ENCODE peak calls at places on chromosomes 5 and 9, in five cellular contexts. L is BJ, G is gastrocnemius medialis, S is foreskin fibroblast, A is Caco-2. E is an unnamed sample.

GRCh38 chr9:84667571-84668203 is 1.8 kb upstream of the NTRK2 start:
- DNase-seq in L (no peak), G (no peak), S (no peak), A (no peak), E (no peak)

GRCh38 chr5:33649801-33650482 is 209.2 kb downstream of the TARS1 start:
- DNase-seq in L (peak; percentile 79), G (no peak), S (peak; percentile 74), A (no peak), E (peak; percentile 61)

GRCh38 chr9:137370865-137371520 is 52.0 kb downstream of the EXD3 start:
- DNase-seq in L (no peak), G (no peak), S (no peak), A (peak; percentile 24), E (no peak)

GRCh38 chr9:124473310-124473709 is 23.1 kb downstream of the ADGRD2 start:
- DNase-seq in L (no peak), G (no peak), S (no peak), A (no peak), E (no peak)

GRCh38 chr5:15933481-15934207 is 245.9 kb downstream of the MARCHF11 start:
- DNase-seq in L (no peak), G (no peak), S (no peak), A (no peak), E (peak; percentile 31)

GRCh38 chr5:176787676-176788075 is 22.7 kb upstream of the UNC5A start:
- DNase-seq in L (no peak), G (no peak), S (no peak), A (no peak), E (no peak)

GRCh38 chr5:179414459-179415215 is 69.4 kb upstream of the ADAMTS2 start:
- DNase-seq in L (no peak), G (no peak), S (no peak), A (no peak), E (no peak)

GRCh38 chr9:133691659-133692363 is 46.3 kb downstream of the SARDH start:
- DNase-seq in L (no peak), G (no peak), S (no peak), A (no peak), E (no peak)

GRCh38 chr5:133397986-133398645 is 214.2 kb downstream of the FSTL4 start:
- DNase-seq in L (no peak), G (no peak), S (no peak), A (no peak), E (no peak)

GRCh38 chr5:172123269-172123692 is 64.7 kb downstream of the STK10 start:
- DNase-seq in L (no peak), G (no peak), S (peak; percentile 87), A (no peak), E (no peak)

GRCh38 chr5:3452622-3453021 is 143.0 kb upstream of the IRX1 start:
- DNase-seq in L (no peak), G (no peak), S (no peak), A (no peak), E (no peak)

GRCh38 chr5:115873392-115873791 is 31.7 kb downstream of the AP3S1 start:
- DNase-seq in L (no peak), G (no peak), S (peak; percentile 51), A (no peak), E (peak; percentile 42)

GRCh38 chr5:151026674-151027073 is 6.3 kb downstream of the GPX3 start:
- DNase-seq in L (no peak), G (no peak), S (no peak), A (no peak), E (no peak)

GRCh38 chr5:125103459-125103858 is 357.0 kb upstream of the ZNF608 start:
- DNase-seq in L (no peak), G (no peak), S (no peak), A (no peak), E (no peak)

GRCh38 chr9:31700252-31701045 is 684.0 kb upstream of the ACO1 start:
- DNase-seq in L (no peak), G (no peak), S (no peak), A (no peak), E (no peak)

DNA sequence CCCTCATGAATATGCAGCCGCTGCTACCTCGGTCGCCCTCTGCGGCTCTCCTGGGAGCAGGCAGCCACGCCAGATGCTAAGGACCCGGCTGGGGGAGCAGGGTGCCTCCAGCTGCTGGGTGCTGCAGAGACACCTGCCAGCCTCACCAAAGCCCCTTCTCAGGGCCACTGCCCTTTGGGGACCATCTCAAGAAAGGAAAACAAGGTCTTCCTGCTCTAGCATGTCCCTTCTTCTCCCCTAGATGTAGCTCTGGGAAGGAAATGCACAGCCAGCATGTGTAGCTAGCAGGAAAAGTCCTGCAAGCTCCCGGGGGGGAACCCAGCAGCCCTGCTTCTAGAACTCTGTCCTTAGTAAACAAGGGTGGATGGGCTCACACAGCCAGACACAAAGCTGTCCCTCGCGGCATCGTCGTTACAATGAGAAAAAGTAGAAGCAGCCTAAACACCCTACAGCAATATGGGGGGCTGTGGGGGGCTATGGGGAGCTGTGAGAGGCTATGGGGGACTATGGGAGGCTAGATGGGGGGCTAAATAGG is 56.7 kb upstream of the OLFM1 start:
- DNase-seq in L (no peak), G (no peak), S (no peak), A (no peak), E (no peak)
- H3K4me3 ChIP-seq in L (no peak overlapping the region), G (no peak overlapping the region), S (no peak overlapping the region), A (no peak overlapping the region), E (no peak overlapping the region)

GRCh38 chr5:10594591-10595210 is 30.8 kb downstream of the ANKRD33B start:
- DNase-seq in L (no peak), G (no peak), S (no peak), A (no peak), E (no peak)
- TF ChIP-seq CTCF in L (no peak), G (no peak), S (no peak), A (no peak), E (no peak)

GRCh38 chr5:140109818-140110733 is 3.8 kb upstream of the PURA start:
- DNase-seq in L (no peak), G (no peak), S (no peak), A (no peak), E (no peak)
- H3K4me3 ChIP-seq in L (no peak overlapping the region), G (no peak overlapping the region), S (peak overlapping the region; percentile 83), A (no peak overlapping the region), E (no peak overlapping the region)

GRCh38 chr5:6632324-6632930 is 417 bp downstream of the NSUN2 start:
- DNase-seq in L (no peak), G (no peak), S (no peak), A (peak; percentile 39), E (no peak)
- TF ChIP-seq CTCF in L (peak; percentile 23), G (no peak), S (peak; percentile 2), A (peak; percentile 25), E (no peak)

DNA sequence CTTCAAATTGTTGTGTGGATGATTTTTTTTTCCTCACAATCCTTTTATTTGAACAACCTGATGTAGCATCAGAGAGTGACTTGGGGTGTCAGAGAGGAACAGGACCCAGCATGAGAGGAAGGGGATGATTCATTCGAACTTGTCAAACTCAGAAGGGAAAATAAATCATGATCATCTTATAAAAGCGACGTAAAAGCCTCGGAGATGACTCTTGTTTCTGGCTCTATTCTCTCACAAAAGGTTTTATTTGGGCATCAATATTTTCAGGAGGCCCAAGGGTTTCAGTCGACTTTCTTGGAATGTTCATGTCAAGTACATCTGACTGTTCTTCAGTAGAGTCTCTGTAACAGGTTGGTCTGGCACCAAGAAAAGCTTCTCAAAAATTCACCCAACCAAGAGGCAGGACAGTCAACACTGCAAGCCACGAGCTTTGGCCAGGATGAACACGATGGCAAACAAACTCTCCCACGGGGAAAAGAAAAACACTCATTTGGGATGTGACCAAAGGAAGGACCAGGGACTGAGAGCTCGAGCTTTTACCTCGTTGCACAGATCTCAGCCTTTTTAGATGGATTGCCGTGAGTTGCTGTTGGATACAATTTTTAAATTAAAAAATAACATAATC is 55.1 kb downstream of the ANKH start:
- DNase-seq in L (no peak), G (no peak), S (no peak), A (no peak), E (no peak)
- H3K4me3 ChIP-seq in L (no peak overlapping the region), G (no peak overlapping the region), S (no peak overlapping the region), A (no peak overlapping the region), E (no peak overlapping the region)